ENCODE peak calls at places on chromosome 5, in four cellular contexts. M, Y, L and B are unnamed samples.

GRCh38 chr5:72649449-72649848 is 142.2 kb upstream of the ZNF366 start:
- DNase-seq in M (no peak), Y (peak), L (no peak), B (peak)

GRCh38 chr5:17448877-17449276 is 49.2 kb upstream of the TAF11L2 start:
- DNase-seq in M (no peak), Y (peak), L (no peak), B (no peak)

GRCh38 chr5:134188092-134188491 is 11.3 kb upstream of the SKP1 start:
- DNase-seq in M (no peak), Y (no peak), L (no peak), B (no peak)

GRCh38 chr5:153717287-153717686 is 226.8 kb downstream of the GRIA1 start:
- DNase-seq in M (no peak), Y (no peak), L (no peak), B (no peak)

GRCh38 chr5:154227090-154227489 is 36.6 kb downstream of the GALNT10 start:
- DNase-seq in M (no peak), Y (no peak), L (no peak), B (no peak)

GRCh38 chr5:42605490-42605889 is 151.1 kb upstream of the CCDC152 start:
- DNase-seq in M (no peak), Y (no peak), L (no peak), B (no peak)

GRCh38 chr5:58460727-58461286 is 921 bp upstream of the PLK2 start:
- DNase-seq in M (peak), Y (peak), L (peak), B (peak)

GRCh38 chr5:119402555-119402954 is 46.7 kb downstream of the TNFAIP8 start:
- DNase-seq in M (no peak), Y (no peak), L (no peak), B (no peak)

GRCh38 chr5:170273968-170274710 is 23.4 kb downstream of the LCP2 start:
- DNase-seq in M (no peak), Y (no peak), L (no peak), B (peak)

DNA sequence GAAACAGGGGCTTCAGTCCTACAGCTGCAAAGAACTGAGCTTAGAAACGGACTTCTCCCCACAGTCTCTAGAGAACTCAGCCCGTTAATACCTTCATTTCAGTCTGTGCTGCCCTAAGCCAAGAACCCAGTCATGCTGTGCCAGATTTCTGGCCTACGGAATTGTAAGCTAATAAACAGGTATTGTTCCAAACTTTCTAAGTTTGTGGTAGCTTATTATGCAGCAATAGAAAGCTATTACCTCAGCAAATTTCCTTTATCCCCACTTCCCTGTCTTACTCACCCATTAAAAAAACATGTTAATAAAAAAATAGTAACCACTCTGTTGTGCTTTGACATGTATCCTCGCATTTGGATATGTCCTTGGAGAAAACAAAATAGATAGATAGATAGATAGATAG is 64.5 kb downstream of the ADAMTS12 start:
- DNase-seq in M (no peak), Y (no peak), L (no peak), B (no peak)
- H3K4me3 ChIP-seq in M (no peak), Y (no peak), L (no peak), B (no peak)

DNA sequence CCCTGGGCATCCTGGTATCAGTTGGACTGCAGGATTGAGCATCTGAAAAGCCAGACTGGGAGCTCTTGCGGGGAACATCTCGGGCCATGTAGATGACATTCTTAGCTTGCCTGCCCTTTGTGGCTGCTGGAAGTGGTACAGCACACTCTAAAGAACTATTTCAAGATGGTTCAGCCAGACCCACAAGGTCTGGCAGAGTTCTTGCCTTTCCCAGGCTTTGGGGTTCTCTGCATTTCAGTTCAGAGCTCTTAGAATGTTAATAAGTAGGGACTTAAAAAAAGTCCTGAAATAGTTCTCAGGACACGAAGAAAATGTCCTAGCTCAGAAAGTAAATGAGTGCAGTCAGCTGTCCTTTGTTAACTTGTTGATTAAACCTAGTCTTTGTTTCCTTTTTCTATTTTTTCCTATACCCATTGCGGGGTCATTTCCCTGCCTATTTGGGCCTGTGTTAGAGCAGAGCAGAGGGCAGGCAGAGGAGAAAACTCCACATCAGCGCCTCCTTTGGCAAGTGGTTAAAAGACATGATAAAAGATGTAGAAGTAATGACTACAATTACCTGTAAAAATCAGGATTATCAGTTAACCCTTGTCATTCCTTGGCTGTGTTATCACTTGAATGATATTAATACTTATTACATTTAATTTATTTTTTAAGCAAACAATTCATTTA is 291.5 kb downstream of the ZSWIM6 start:
- DNase-seq in M (no peak), Y (no peak), L (no peak), B (no peak)
- TF ChIP-seq CTCF in M (no peak), Y (peak), L (peak), B (peak)

GRCh38 chr5:120464627-120465280 is 654 bp downstream of the PRR16 start:
- DNase-seq in M (peak), Y (peak), L (peak), B (peak)

GRCh38 chr5:120463991-120464626 is at the start of gene PRR16:
- DNase-seq in M (peak), Y (peak), L (peak), B (peak)

GRCh38 chr5:120463026-120463770 is 902 bp upstream of the PRR16 start:
- DNase-seq in M (peak), Y (no peak), L (no peak), B (no peak)

GRCh38 chr5:120466337-120467006 is 2.4 kb downstream of the PRR16 start:
- DNase-seq in M (no peak), Y (peak), L (no peak), B (peak)

DNA sequence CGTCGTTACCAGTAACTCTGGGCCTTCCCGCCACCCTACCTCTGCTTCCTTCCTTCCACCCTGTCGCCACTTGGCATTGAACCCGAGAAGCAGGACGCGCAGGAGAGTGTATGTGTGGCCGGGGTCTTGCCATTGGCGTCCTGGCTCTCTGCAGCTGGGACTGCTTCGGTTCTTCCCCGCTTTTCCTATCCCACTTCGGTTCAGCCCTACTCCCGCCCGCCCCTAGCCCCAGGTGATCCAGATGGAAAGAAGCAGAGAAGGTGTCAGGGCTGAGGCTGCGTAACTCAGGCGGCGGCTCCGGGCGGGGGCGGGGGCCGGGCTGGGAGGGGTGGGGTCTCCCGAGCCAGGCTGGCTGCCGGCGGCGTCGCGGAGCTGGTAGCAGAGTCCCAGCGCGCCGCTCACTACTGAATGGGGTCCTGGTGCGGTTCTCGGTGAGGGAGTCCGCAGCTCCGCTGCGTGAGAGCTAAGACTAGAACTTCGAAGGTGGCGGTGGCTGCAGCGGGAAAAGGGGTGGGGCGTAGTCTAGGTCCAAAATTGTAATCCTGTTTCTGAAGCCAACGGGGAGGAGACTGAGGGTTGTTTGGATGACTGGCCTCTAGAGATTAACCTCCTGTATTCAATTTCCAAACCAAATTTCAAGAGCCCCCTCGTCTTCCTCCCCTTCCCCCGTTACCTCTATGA is 1.3 kb downstream of the PRR16 start:
- DNase-seq in M (peak), Y (peak), L (peak), B (peak)
- H3K4me3 ChIP-seq in M (peak), Y (peak), L (peak), B (peak)

GRCh38 chr5:53874409-53874808 is 314.0 kb downstream of the NDUFS4 start:
- DNase-seq in M (no peak), Y (no peak), L (peak), B (peak)

GRCh38 chr5:53871772-53872171 is 311.3 kb downstream of the NDUFS4 start:
- DNase-seq in M (no peak), Y (no peak), L (no peak), B (no peak)

DNA sequence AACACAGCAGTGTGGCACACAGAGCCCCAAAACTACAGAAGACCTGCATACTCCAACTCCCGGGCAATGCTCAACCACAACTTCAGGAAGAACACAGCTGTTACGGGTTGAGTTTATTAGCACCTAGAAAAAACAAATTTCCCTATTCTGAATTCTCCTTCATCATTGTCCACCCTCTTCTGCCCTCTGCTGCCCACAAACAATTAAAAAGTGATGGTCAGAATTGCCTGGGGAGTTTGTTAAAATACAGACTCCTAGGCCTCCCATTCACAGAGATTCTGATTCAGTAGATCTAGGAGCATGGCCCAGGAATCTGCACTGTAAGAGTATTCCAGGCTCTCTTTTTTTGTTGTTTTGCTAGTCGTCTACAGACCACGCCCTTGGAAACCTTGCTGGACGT is 310.6 kb downstream of the NDUFS4 start:
- DNase-seq in M (no peak), Y (no peak), L (no peak), B (no peak)
- TF ChIP-seq CTCF in M (no peak), Y (peak), L (peak), B (peak)

GRCh38 chr5:160119905-160120266 is 636 bp upstream of the PWWP2A start:
- DNase-seq in M (no peak), Y (no peak), L (no peak), B (no peak)
- H3K4me3 ChIP-seq in M (no peak), Y (no peak), L (no peak), B (no peak)

GRCh38 chr5:180803181-180804128 is 849 bp upstream of the MGAT1 start:
- DNase-seq in M (no peak), Y (no peak), L (no peak), B (peak)
- TF ChIP-seq CTCF in M (no peak), Y (peak), L (no peak), B (peak)

GRCh38 chr5:94197970-94198369 is 420.4 kb downstream of the KIAA0825 start:
- DNase-seq in M (no peak), Y (no peak), L (no peak), B (no peak)

GRCh38 chr5:94188725-94189124 is 429.7 kb downstream of the KIAA0825 start:
- DNase-seq in M (no peak), Y (no peak), L (no peak), B (no peak)

GRCh38 chr5:94196959-94197358 is 421.4 kb downstream of the KIAA0825 start:
- DNase-seq in M (no peak), Y (no peak), L (no peak), B (peak)

GRCh38 chr5:94192658-94193391 is 425.6 kb downstream of the KIAA0825 start:
- DNase-seq in M (no peak), Y (no peak), L (no peak), B (no peak)
- H3K4me3 ChIP-seq in M (no peak), Y (no peak), L (no peak), B (no peak)